ENCODE peak calls at places on chromosomes 13 and 19, in five cellular contexts. R is breast epithelium, Z is GM12891, V is NB4, J is A549. W is an unnamed sample.

GRCh38 chr13:109357751-109358150 is 428.6 kb downstream of the IRS2 start:
- DNase-seq in R (no peak), J (no peak), Z (no peak), V (no peak), W (no peak)

GRCh38 chr19:584240-585001 is 5.3 kb upstream of the HCN2 start:
- DNase-seq in Z (peak; percentile 91), J (no peak), R (no peak), V (peak; percentile 64), W (peak; percentile 72)

GRCh38 chr19:50488795-50489194 is 12.1 kb upstream of the GARIN5A start:
- DNase-seq in J (no peak), Z (no peak), R (no peak), V (no peak), W (no peak)

GRCh38 chr19:51660975-51661600 is 14.5 kb upstream of the SIGLEC14 start:
- DNase-seq in R (no peak), Z (no peak), J (peak; percentile 81), V (peak; percentile 81), W (peak; percentile 89)

GRCh38 chr13:77925616-77926015 is 7.0 kb upstream of the EDNRB start:
- DNase-seq in Z (no peak), V (no peak), R (no peak), J (no peak), W (no peak)

GRCh38 chr13:45310341-45311138 is 30.4 kb downstream of the TPT1 start:
- DNase-seq in V (no peak), J (no peak), Z (no peak), R (no peak), W (no peak)

GRCh38 chr19:50759886-50760285 is 10.4 kb upstream of the GPR32 start:
- DNase-seq in V (peak; percentile 64), J (peak; percentile 72), R (no peak), Z (no peak), W (peak; percentile 46)

GRCh38 chr13:114062754-114063153 is 69.7 kb downstream of the RASA3 start:
- DNase-seq in R (no peak), V (peak; percentile 96), Z (no peak), J (no peak), W (no peak)

GRCh38 chr13:32964987-32965386 is 51.2 kb upstream of the KL start:
- DNase-seq in J (no peak), R (no peak), V (no peak), Z (no peak), W (no peak)

GRCh38 chr13:76222511-76222910 is 586.4 kb downstream of the LMO7 start:
- DNase-seq in V (no peak), Z (no peak), R (no peak), J (no peak), W (no peak)

GRCh38 chr19:11125994-11126685 is 29.4 kb downstream of the SPC24 start:
- DNase-seq in J (peak; percentile 78), R (peak; percentile 88), V (peak; percentile 71), Z (peak; percentile 56), W (peak; percentile 73)
- TF ChIP-seq POLR2A in J (no peak), R (no peak), V (no peak), Z (no peak), W (no peak)

DNA sequence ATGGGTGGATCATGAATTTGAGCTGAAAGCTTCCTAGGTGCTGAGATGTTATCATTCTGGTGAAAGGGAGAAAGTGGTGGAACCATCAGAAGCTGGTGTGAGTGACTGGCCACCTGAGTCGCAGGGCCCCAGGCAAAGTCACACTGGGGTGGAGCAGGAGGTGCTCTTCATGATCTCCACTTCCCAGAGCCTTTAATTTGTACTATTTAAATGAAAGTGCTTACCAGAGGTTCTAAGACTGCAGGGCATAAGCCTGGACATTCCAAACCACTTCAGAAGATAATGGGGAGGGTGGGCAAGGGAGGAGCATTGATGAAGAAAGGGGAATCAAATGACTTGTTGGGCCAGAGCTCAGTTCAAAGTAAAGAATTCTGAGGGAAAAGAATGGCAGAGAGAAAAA is 156.1 kb downstream of the RGCC start:
- DNase-seq in Z (no peak), J (no peak), V (no peak), R (no peak), W (no peak)
- TF ChIP-seq POLR2A in Z (no peak), J (no peak), V (no peak), R (no peak), W (no peak)

GRCh38 chr19:46346821-46347571 is at the start of gene PPP5C:
- DNase-seq in R (peak; percentile 90), V (peak; percentile 100), Z (peak; percentile 97), J (peak; percentile 98), W (peak; percentile 97)
- TF ChIP-seq POLR2A in R (peak; percentile 63), V (peak; percentile 97), Z (peak; percentile 64), J (peak; percentile 80), W (peak; percentile 80)

GRCh38 chr19:10333758-10334339 is 520 bp upstream of the RAVER1 start:
- DNase-seq in V (no peak), J (no peak), Z (no peak), R (no peak), W (no peak)

GRCh38 chr19:10332158-10332964 is 968 bp downstream of the RAVER1 start:
- DNase-seq in V (peak; percentile 67), R (no peak), Z (no peak), J (no peak), W (no peak)

GRCh38 chr19:10335149-10336053 is 2.1 kb upstream of the RAVER1 start:
- DNase-seq in J (no peak), V (no peak), Z (no peak), R (no peak), W (no peak)

GRCh38 chr19:10332965-10333757 is at the start of gene RAVER1:
- DNase-seq in Z (peak; percentile 100), V (peak; percentile 100), R (peak; percentile 99), J (peak; percentile 97), W (peak; percentile 99)

GRCh38 chr19:10334340-10335148 is 1.2 kb upstream of the RAVER1 start:
- DNase-seq in V (peak; percentile 99), Z (no peak), J (peak; percentile 93), R (peak; percentile 98), W (peak; percentile 82)
- TF ChIP-seq POLR2A in V (no peak), Z (no peak), J (peak; percentile 30), R (no peak), W (no peak)

GRCh38 chr19:42280761-42281174 is 11.7 kb downstream of the CIC start:
- DNase-seq in R (no peak), V (peak; percentile 76), J (no peak), Z (no peak), W (no peak)

GRCh38 chr19:42277821-42278809 is 9.1 kb downstream of the CIC start:
- DNase-seq in R (peak; percentile 67), Z (no peak), V (no peak), J (no peak), W (no peak)

GRCh38 chr19:42279148-42279901 is 10.3 kb downstream of the CIC start:
- DNase-seq in R (no peak), V (no peak), J (no peak), Z (no peak), W (no peak)

GRCh38 chr19:42281175-42282035 is 12.4 kb downstream of the CIC start:
- DNase-seq in V (peak; percentile 67), J (no peak), R (no peak), Z (no peak), W (peak; percentile 77)

DNA sequence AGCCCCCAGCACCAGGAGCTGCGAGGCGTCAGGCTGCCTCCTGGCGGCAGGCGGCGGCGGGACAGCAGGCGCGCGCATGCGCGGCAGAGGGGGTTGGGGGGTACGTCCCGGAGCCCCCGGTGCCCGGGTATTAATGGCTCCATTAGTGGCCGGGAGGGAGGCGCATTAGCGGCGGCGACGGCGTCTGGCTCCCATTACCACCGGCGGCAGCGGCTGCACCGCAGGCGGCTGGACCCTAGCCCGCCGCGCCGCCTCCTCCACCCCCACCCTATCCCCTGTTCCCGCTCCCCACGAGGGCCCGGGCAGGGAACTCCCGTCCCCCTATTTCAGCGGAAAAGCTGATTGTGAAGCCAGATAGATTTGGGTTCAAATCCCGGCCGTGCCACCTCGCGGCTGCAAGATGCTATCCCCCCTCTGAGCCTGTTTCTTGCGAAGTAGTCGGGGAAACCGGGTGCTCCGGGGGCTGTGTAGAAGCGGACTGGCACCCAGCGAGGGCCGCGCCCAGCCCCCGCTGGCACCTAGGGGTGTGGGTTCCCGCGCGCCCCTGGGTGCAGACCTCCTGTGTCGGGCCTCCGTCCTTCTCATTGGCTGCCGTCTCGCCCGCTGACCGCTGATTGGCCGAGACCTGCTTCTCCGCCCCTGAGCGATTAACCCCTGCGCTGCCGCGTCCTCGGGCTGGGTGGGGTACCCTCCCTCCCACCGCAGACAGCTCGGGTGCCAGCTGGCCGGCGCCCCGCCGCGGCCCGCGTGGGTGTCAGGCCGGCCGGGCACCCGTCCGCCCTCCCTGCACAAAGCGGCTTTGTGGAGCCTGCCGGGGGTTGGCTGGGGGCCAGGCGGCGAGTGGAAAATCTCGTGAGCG is 11.1 kb downstream of the CIC start:
- DNase-seq in J (peak; percentile 96), Z (peak; percentile 96), R (peak; percentile 87), V (peak; percentile 92), W (peak; percentile 95)
- TF ChIP-seq POLR2A in J (peak; percentile 60), Z (peak; percentile 42), R (no peak), V (no peak), W (peak; percentile 94)

GRCh38 chr13:50526771-50527567 is 316.5 kb downstream of the DLEU7 start:
- DNase-seq in J (no peak), R (peak; percentile 65), Z (no peak), V (no peak), W (peak; percentile 23)

GRCh38 chr13:50531917-50532899 is 311.3 kb downstream of the DLEU7 start:
- DNase-seq in V (peak; percentile 42), Z (no peak), J (peak; percentile 21), R (no peak), W (peak; percentile 30)

GRCh38 chr13:50527612-50528509 is 315.6 kb downstream of the DLEU7 start:
- DNase-seq in Z (no peak), R (no peak), J (peak; percentile 4), V (no peak), W (peak; percentile 51)

GRCh38 chr13:50524540-50524939 is 319.0 kb downstream of the DLEU7 start:
- DNase-seq in Z (no peak), R (no peak), J (no peak), V (no peak), W (no peak)

GRCh38 chr13:50529154-50529882 is 314.2 kb downstream of the DLEU7 start:
- DNase-seq in R (peak; percentile 75), Z (no peak), V (no peak), J (peak; percentile 67), W (peak; percentile 67)
- TF ChIP-seq POLR2A in R (no peak), Z (no peak), V (no peak), J (no peak), W (no peak)